ENCODE peak calls at places on chromosomes 13 and 19, in ten cellular contexts. One of them, this sample, is unnamed.
A peak's percentile ranks its signal among the peaks of the same experiment; 100 is the strongest.

GRCh38 chr13:102901615-102902305 is 55.9 kb downstream of the ERCC5 start:
- DNase-seq in NCI-H2081 treated with DMSO at 0.1 percent for 48 hours: no peak
- DNase-seq in kidney tubule cell: peak; percentile 84
- DNase-seq in breast epithelium: no peak
- DNase-seq in H54: no peak
- DNase-seq in dorsolateral prefrontal cortex: peak; percentile 36
- DNase-seq in stimulated activated CD4-positive, alpha-beta T cell treated with anti-CD3 and anti-CD28 coated beads, Interleukin-4, amount 100 ng/mL, for 48 hours: no peak
- DNase-seq in activated naive CD8-positive, alpha-beta T cell treated with anti-CD3 and anti-CD28 coated beads, Interleukin-2, amount 10 ng/mL, durations not matched to agents 7 days and 5 days: no peak
- DNase-seq in AG08395: no peak
- DNase-seq in AG09309: no peak
- DNase-seq in this sample: peak; percentile 5

GRCh38 chr13:111183959-111184684 is 69.0 kb downstream of the ARHGEF7 start:
- DNase-seq in NCI-H2081 treated with DMSO at 0.1 percent for 48 hours: no peak
- DNase-seq in kidney tubule cell: no peak
- DNase-seq in breast epithelium: no peak
- DNase-seq in H54: no peak
- DNase-seq in dorsolateral prefrontal cortex: peak; percentile 48
- DNase-seq in stimulated activated CD4-positive, alpha-beta T cell treated with anti-CD3 and anti-CD28 coated beads, Interleukin-4, amount 100 ng/mL, for 48 hours: no peak
- DNase-seq in activated naive CD8-positive, alpha-beta T cell treated with anti-CD3 and anti-CD28 coated beads, Interleukin-2, amount 10 ng/mL, durations not matched to agents 7 days and 5 days: no peak
- DNase-seq in AG08395: no peak
- DNase-seq in AG09309: no peak
- DNase-seq in this sample: no peak

GRCh38 chr13:47964863-47965262 is 36.2 kb downstream of the SUCLA2 start:
- DNase-seq in NCI-H2081 treated with DMSO at 0.1 percent for 48 hours: no peak
- DNase-seq in kidney tubule cell: no peak
- DNase-seq in breast epithelium: no peak
- DNase-seq in H54: no peak
- DNase-seq in dorsolateral prefrontal cortex: no peak
- DNase-seq in stimulated activated CD4-positive, alpha-beta T cell treated with anti-CD3 and anti-CD28 coated beads, Interleukin-4, amount 100 ng/mL, for 48 hours: no peak
- DNase-seq in activated naive CD8-positive, alpha-beta T cell treated with anti-CD3 and anti-CD28 coated beads, Interleukin-2, amount 10 ng/mL, durations not matched to agents 7 days and 5 days: no peak
- DNase-seq in AG08395: no peak
- DNase-seq in AG09309: no peak
- DNase-seq in this sample: no peak

GRCh38 chr13:85828094-85828684 is 29.0 kb upstream of the SLITRK6 start:
- DNase-seq in NCI-H2081 treated with DMSO at 0.1 percent for 48 hours: no peak
- DNase-seq in kidney tubule cell: peak; percentile 23
- DNase-seq in breast epithelium: no peak
- DNase-seq in H54: no peak
- DNase-seq in dorsolateral prefrontal cortex: no peak
- DNase-seq in stimulated activated CD4-positive, alpha-beta T cell treated with anti-CD3 and anti-CD28 coated beads, Interleukin-4, amount 100 ng/mL, for 48 hours: no peak
- DNase-seq in activated naive CD8-positive, alpha-beta T cell treated with anti-CD3 and anti-CD28 coated beads, Interleukin-2, amount 10 ng/mL, durations not matched to agents 7 days and 5 days: no peak
- DNase-seq in AG08395: peak; percentile 3
- DNase-seq in AG09309: no peak
- DNase-seq in this sample: peak; percentile 43

GRCh38 chr19:55703790-55704215 is 28.8 kb downstream of the EPN1 start:
- DNase-seq in NCI-H2081 treated with DMSO at 0.1 percent for 48 hours: no peak
- DNase-seq in kidney tubule cell: peak; percentile 36
- DNase-seq in breast epithelium: no peak
- DNase-seq in H54: peak; percentile 67
- DNase-seq in dorsolateral prefrontal cortex: no peak
- DNase-seq in stimulated activated CD4-positive, alpha-beta T cell treated with anti-CD3 and anti-CD28 coated beads, Interleukin-4, amount 100 ng/mL, for 48 hours: peak; percentile 32
- DNase-seq in activated naive CD8-positive, alpha-beta T cell treated with anti-CD3 and anti-CD28 coated beads, Interleukin-2, amount 10 ng/mL, durations not matched to agents 7 days and 5 days: peak; percentile 70
- DNase-seq in AG08395: peak; percentile 47
- DNase-seq in AG09309: no peak
- DNase-seq in this sample: no peak

GRCh38 chr13:36001561-36001960 is 129.6 kb downstream of the DCLK1 start:
- DNase-seq in NCI-H2081 treated with DMSO at 0.1 percent for 48 hours: no peak
- DNase-seq in kidney tubule cell: no peak
- DNase-seq in breast epithelium: no peak
- DNase-seq in H54: no peak
- DNase-seq in dorsolateral prefrontal cortex: no peak
- DNase-seq in stimulated activated CD4-positive, alpha-beta T cell treated with anti-CD3 and anti-CD28 coated beads, Interleukin-4, amount 100 ng/mL, for 48 hours: no peak
- DNase-seq in activated naive CD8-positive, alpha-beta T cell treated with anti-CD3 and anti-CD28 coated beads, Interleukin-2, amount 10 ng/mL, durations not matched to agents 7 days and 5 days: no peak
- DNase-seq in AG08395: no peak
- DNase-seq in AG09309: no peak
- DNase-seq in this sample: no peak

GRCh38 chr19:1129535-1129934 is 25.7 kb downstream of the GPX4 start:
- DNase-seq in NCI-H2081 treated with DMSO at 0.1 percent for 48 hours: no peak
- DNase-seq in kidney tubule cell: no peak
- DNase-seq in breast epithelium: no peak
- DNase-seq in H54: no peak
- DNase-seq in dorsolateral prefrontal cortex: no peak
- DNase-seq in stimulated activated CD4-positive, alpha-beta T cell treated with anti-CD3 and anti-CD28 coated beads, Interleukin-4, amount 100 ng/mL, for 48 hours: no peak
- DNase-seq in activated naive CD8-positive, alpha-beta T cell treated with anti-CD3 and anti-CD28 coated beads, Interleukin-2, amount 10 ng/mL, durations not matched to agents 7 days and 5 days: no peak
- DNase-seq in AG08395: no peak
- DNase-seq in AG09309: no peak
- DNase-seq in this sample: no peak

GRCh38 chr19:58398545-58398944 is 3.1 kb downstream of the RNF225 start:
- DNase-seq in NCI-H2081 treated with DMSO at 0.1 percent for 48 hours: no peak
- DNase-seq in kidney tubule cell: no peak
- DNase-seq in breast epithelium: no peak
- DNase-seq in H54: no peak
- DNase-seq in dorsolateral prefrontal cortex: no peak
- DNase-seq in stimulated activated CD4-positive, alpha-beta T cell treated with anti-CD3 and anti-CD28 coated beads, Interleukin-4, amount 100 ng/mL, for 48 hours: no peak
- DNase-seq in activated naive CD8-positive, alpha-beta T cell treated with anti-CD3 and anti-CD28 coated beads, Interleukin-2, amount 10 ng/mL, durations not matched to agents 7 days and 5 days: no peak
- DNase-seq in AG08395: no peak
- DNase-seq in AG09309: no peak
- DNase-seq in this sample: no peak

GRCh38 chr13:113948034-113948742 is 25.7 kb downstream of the C13orf46 start:
- DNase-seq in NCI-H2081 treated with DMSO at 0.1 percent for 48 hours: no peak
- DNase-seq in kidney tubule cell: no peak
- DNase-seq in breast epithelium: no peak
- DNase-seq in H54: no peak
- DNase-seq in dorsolateral prefrontal cortex: no peak
- DNase-seq in stimulated activated CD4-positive, alpha-beta T cell treated with anti-CD3 and anti-CD28 coated beads, Interleukin-4, amount 100 ng/mL, for 48 hours: no peak
- DNase-seq in activated naive CD8-positive, alpha-beta T cell treated with anti-CD3 and anti-CD28 coated beads, Interleukin-2, amount 10 ng/mL, durations not matched to agents 7 days and 5 days: no peak
- DNase-seq in AG08395: peak; percentile 25
- DNase-seq in AG09309: no peak
- DNase-seq in this sample: no peak

GRCh38 chr13:110485604-110486003 is 75.9 kb downstream of the RAB20 start:
- DNase-seq in NCI-H2081 treated with DMSO at 0.1 percent for 48 hours: no peak
- DNase-seq in kidney tubule cell: peak; percentile 75
- DNase-seq in breast epithelium: no peak
- DNase-seq in H54: peak; percentile 40
- DNase-seq in dorsolateral prefrontal cortex: no peak
- DNase-seq in stimulated activated CD4-positive, alpha-beta T cell treated with anti-CD3 and anti-CD28 coated beads, Interleukin-4, amount 100 ng/mL, for 48 hours: no peak
- DNase-seq in activated naive CD8-positive, alpha-beta T cell treated with anti-CD3 and anti-CD28 coated beads, Interleukin-2, amount 10 ng/mL, durations not matched to agents 7 days and 5 days: no peak
- DNase-seq in AG08395: no peak
- DNase-seq in AG09309: no peak
- DNase-seq in this sample: no peak

GRCh38 chr19:2625434-2625833 is 77.1 kb downstream of the GNG7 start:
- DNase-seq in NCI-H2081 treated with DMSO at 0.1 percent for 48 hours: no peak
- DNase-seq in kidney tubule cell: peak; percentile 43
- DNase-seq in breast epithelium: no peak
- DNase-seq in H54: no peak
- DNase-seq in dorsolateral prefrontal cortex: no peak
- DNase-seq in stimulated activated CD4-positive, alpha-beta T cell treated with anti-CD3 and anti-CD28 coated beads, Interleukin-4, amount 100 ng/mL, for 48 hours: no peak
- DNase-seq in activated naive CD8-positive, alpha-beta T cell treated with anti-CD3 and anti-CD28 coated beads, Interleukin-2, amount 10 ng/mL, durations not matched to agents 7 days and 5 days: no peak
- DNase-seq in AG08395: no peak
- DNase-seq in AG09309: no peak
- DNase-seq in this sample: no peak

GRCh38 chr19:39996218-39996810 is 546 bp upstream of the ZNF546 start:
- DNase-seq in NCI-H2081 treated with DMSO at 0.1 percent for 48 hours: no peak
- DNase-seq in kidney tubule cell: peak; percentile 68
- DNase-seq in breast epithelium: no peak
- DNase-seq in H54: peak; percentile 33
- DNase-seq in dorsolateral prefrontal cortex: no peak
- DNase-seq in stimulated activated CD4-positive, alpha-beta T cell treated with anti-CD3 and anti-CD28 coated beads, Interleukin-4, amount 100 ng/mL, for 48 hours: peak; percentile 42
- DNase-seq in activated naive CD8-positive, alpha-beta T cell treated with anti-CD3 and anti-CD28 coated beads, Interleukin-2, amount 10 ng/mL, durations not matched to agents 7 days and 5 days: no peak
- DNase-seq in AG08395: peak; percentile 59
- DNase-seq in AG09309: no peak
- DNase-seq in this sample: peak; percentile 49

GRCh38 chr19:34788074-34788473 is 15.1 kb upstream of the ZNF599 start:
- DNase-seq in NCI-H2081 treated with DMSO at 0.1 percent for 48 hours: no peak
- DNase-seq in kidney tubule cell: no peak
- DNase-seq in breast epithelium: no peak
- DNase-seq in H54: no peak
- DNase-seq in dorsolateral prefrontal cortex: no peak
- DNase-seq in stimulated activated CD4-positive, alpha-beta T cell treated with anti-CD3 and anti-CD28 coated beads, Interleukin-4, amount 100 ng/mL, for 48 hours: no peak
- DNase-seq in activated naive CD8-positive, alpha-beta T cell treated with anti-CD3 and anti-CD28 coated beads, Interleukin-2, amount 10 ng/mL, durations not matched to agents 7 days and 5 days: no peak
- DNase-seq in AG08395: no peak
- DNase-seq in AG09309: no peak
- DNase-seq in this sample: no peak

GRCh38 chr19:18304194-18304495 is 18.7 kb downstream of the LSM4 start:
- DNase-seq in NCI-H2081 treated with DMSO at 0.1 percent for 48 hours: no peak
- DNase-seq in kidney tubule cell: no peak
- DNase-seq in breast epithelium: no peak
- DNase-seq in H54: no peak
- DNase-seq in dorsolateral prefrontal cortex: no peak
- DNase-seq in stimulated activated CD4-positive, alpha-beta T cell treated with anti-CD3 and anti-CD28 coated beads, Interleukin-4, amount 100 ng/mL, for 48 hours: no peak
- DNase-seq in activated naive CD8-positive, alpha-beta T cell treated with anti-CD3 and anti-CD28 coated beads, Interleukin-2, amount 10 ng/mL, durations not matched to agents 7 days and 5 days: peak; percentile 60
- DNase-seq in AG08395: no peak
- DNase-seq in AG09309: no peak
- DNase-seq in this sample: no peak

GRCh38 chr13:38636756-38637155 is 50.1 kb upstream of the FREM2 start:
- DNase-seq in NCI-H2081 treated with DMSO at 0.1 percent for 48 hours: no peak
- DNase-seq in kidney tubule cell: peak; percentile 69
- DNase-seq in breast epithelium: no peak
- DNase-seq in H54: no peak
- DNase-seq in dorsolateral prefrontal cortex: no peak
- DNase-seq in stimulated activated CD4-positive, alpha-beta T cell treated with anti-CD3 and anti-CD28 coated beads, Interleukin-4, amount 100 ng/mL, for 48 hours: no peak
- DNase-seq in activated naive CD8-positive, alpha-beta T cell treated with anti-CD3 and anti-CD28 coated beads, Interleukin-2, amount 10 ng/mL, durations not matched to agents 7 days and 5 days: no peak
- DNase-seq in AG08395: no peak
- DNase-seq in AG09309: no peak
- DNase-seq in this sample: no peak

GRCh38 chr13:107824636-107825035 is 390.7 kb downstream of the LIG4 start:
- DNase-seq in NCI-H2081 treated with DMSO at 0.1 percent for 48 hours: no peak
- DNase-seq in kidney tubule cell: peak; percentile 56
- DNase-seq in breast epithelium: no peak
- DNase-seq in H54: no peak
- DNase-seq in dorsolateral prefrontal cortex: no peak
- DNase-seq in stimulated activated CD4-positive, alpha-beta T cell treated with anti-CD3 and anti-CD28 coated beads, Interleukin-4, amount 100 ng/mL, for 48 hours: no peak
- DNase-seq in activated naive CD8-positive, alpha-beta T cell treated with anti-CD3 and anti-CD28 coated beads, Interleukin-2, amount 10 ng/mL, durations not matched to agents 7 days and 5 days: no peak
- DNase-seq in AG08395: no peak
- DNase-seq in AG09309: no peak
- DNase-seq in this sample: no peak

GRCh38 chr19:38686530-38686888 is 39.1 kb downstream of the ACTN4 start:
- DNase-seq in NCI-H2081 treated with DMSO at 0.1 percent for 48 hours: no peak
- DNase-seq in kidney tubule cell: no peak
- DNase-seq in breast epithelium: no peak
- DNase-seq in H54: no peak
- DNase-seq in dorsolateral prefrontal cortex: no peak
- DNase-seq in stimulated activated CD4-positive, alpha-beta T cell treated with anti-CD3 and anti-CD28 coated beads, Interleukin-4, amount 100 ng/mL, for 48 hours: peak; percentile 26
- DNase-seq in activated naive CD8-positive, alpha-beta T cell treated with anti-CD3 and anti-CD28 coated beads, Interleukin-2, amount 10 ng/mL, durations not matched to agents 7 days and 5 days: peak; percentile 50
- DNase-seq in AG08395: no peak
- DNase-seq in AG09309: no peak
- DNase-seq in this sample: no peak

GRCh38 chr13:25380082-25380481 is 8.3 kb downstream of the ATP8A2 start:
- DNase-seq in NCI-H2081 treated with DMSO at 0.1 percent for 48 hours: no peak
- DNase-seq in kidney tubule cell: no peak
- DNase-seq in breast epithelium: no peak
- DNase-seq in H54: no peak
- DNase-seq in dorsolateral prefrontal cortex: no peak
- DNase-seq in stimulated activated CD4-positive, alpha-beta T cell treated with anti-CD3 and anti-CD28 coated beads, Interleukin-4, amount 100 ng/mL, for 48 hours: no peak
- DNase-seq in activated naive CD8-positive, alpha-beta T cell treated with anti-CD3 and anti-CD28 coated beads, Interleukin-2, amount 10 ng/mL, durations not matched to agents 7 days and 5 days: no peak
- DNase-seq in AG08395: no peak
- DNase-seq in AG09309: no peak
- DNase-seq in this sample: no peak

GRCh38 chr13:55244991-55245644 is 1895.6 kb upstream of the PRR20A start:
- DNase-seq in NCI-H2081 treated with DMSO at 0.1 percent for 48 hours: no peak
- DNase-seq in kidney tubule cell: peak; percentile 1
- DNase-seq in breast epithelium: no peak
- DNase-seq in H54: no peak
- DNase-seq in dorsolateral prefrontal cortex: no peak
- DNase-seq in stimulated activated CD4-positive, alpha-beta T cell treated with anti-CD3 and anti-CD28 coated beads, Interleukin-4, amount 100 ng/mL, for 48 hours: no peak
- DNase-seq in activated naive CD8-positive, alpha-beta T cell treated with anti-CD3 and anti-CD28 coated beads, Interleukin-2, amount 10 ng/mL, durations not matched to agents 7 days and 5 days: no peak
- DNase-seq in AG08395: no peak
- DNase-seq in AG09309: no peak
- DNase-seq in this sample: no peak

GRCh38 chr13:79385694-79386093 is 20.4 kb downstream of the RBM26 start:
- DNase-seq in NCI-H2081 treated with DMSO at 0.1 percent for 48 hours: no peak
- DNase-seq in kidney tubule cell: peak; percentile 53
- DNase-seq in breast epithelium: no peak
- DNase-seq in H54: no peak
- DNase-seq in dorsolateral prefrontal cortex: no peak
- DNase-seq in stimulated activated CD4-positive, alpha-beta T cell treated with anti-CD3 and anti-CD28 coated beads, Interleukin-4, amount 100 ng/mL, for 48 hours: peak; percentile 25
- DNase-seq in activated naive CD8-positive, alpha-beta T cell treated with anti-CD3 and anti-CD28 coated beads, Interleukin-2, amount 10 ng/mL, durations not matched to agents 7 days and 5 days: no peak
- DNase-seq in AG08395: no peak
- DNase-seq in AG09309: no peak
- DNase-seq in this sample: peak; percentile 14

GRCh38 chr13:77565635-77566034 is 30.1 kb downstream of the SCEL start:
- DNase-seq in NCI-H2081 treated with DMSO at 0.1 percent for 48 hours: no peak
- DNase-seq in kidney tubule cell: peak; percentile 55
- DNase-seq in breast epithelium: no peak
- DNase-seq in H54: no peak
- DNase-seq in dorsolateral prefrontal cortex: no peak
- DNase-seq in stimulated activated CD4-positive, alpha-beta T cell treated with anti-CD3 and anti-CD28 coated beads, Interleukin-4, amount 100 ng/mL, for 48 hours: no peak
- DNase-seq in activated naive CD8-positive, alpha-beta T cell treated with anti-CD3 and anti-CD28 coated beads, Interleukin-2, amount 10 ng/mL, durations not matched to agents 7 days and 5 days: no peak
- DNase-seq in AG08395: peak; percentile 18
- DNase-seq in AG09309: no peak
- DNase-seq in this sample: peak; percentile 66

GRCh38 chr19:16896098-16896912 is 7.5 kb downstream of the F2RL3 start:
- DNase-seq in NCI-H2081 treated with DMSO at 0.1 percent for 48 hours: no peak
- DNase-seq in kidney tubule cell: no peak
- DNase-seq in breast epithelium: no peak
- DNase-seq in H54: no peak
- DNase-seq in dorsolateral prefrontal cortex: no peak
- DNase-seq in stimulated activated CD4-positive, alpha-beta T cell treated with anti-CD3 and anti-CD28 coated beads, Interleukin-4, amount 100 ng/mL, for 48 hours: no peak
- DNase-seq in activated naive CD8-positive, alpha-beta T cell treated with anti-CD3 and anti-CD28 coated beads, Interleukin-2, amount 10 ng/mL, durations not matched to agents 7 days and 5 days: peak; percentile 57
- DNase-seq in AG08395: no peak
- DNase-seq in AG09309: no peak
- DNase-seq in this sample: no peak

GRCh38 chr13:109355875-109356428 is 430.4 kb downstream of the IRS2 start:
- DNase-seq in NCI-H2081 treated with DMSO at 0.1 percent for 48 hours: peak; percentile 40
- DNase-seq in kidney tubule cell: no peak
- DNase-seq in breast epithelium: no peak
- DNase-seq in H54: no peak
- DNase-seq in dorsolateral prefrontal cortex: no peak
- DNase-seq in stimulated activated CD4-positive, alpha-beta T cell treated with anti-CD3 and anti-CD28 coated beads, Interleukin-4, amount 100 ng/mL, for 48 hours: no peak
- DNase-seq in activated naive CD8-positive, alpha-beta T cell treated with anti-CD3 and anti-CD28 coated beads, Interleukin-2, amount 10 ng/mL, durations not matched to agents 7 days and 5 days: no peak
- DNase-seq in AG08395: no peak
- DNase-seq in AG09309: no peak
- DNase-seq in this sample: no peak

GRCh38 chr13:50149932-50150331 is 134.7 kb downstream of the KCNRG start:
- DNase-seq in NCI-H2081 treated with DMSO at 0.1 percent for 48 hours: no peak
- DNase-seq in kidney tubule cell: no peak
- DNase-seq in breast epithelium: no peak
- DNase-seq in H54: no peak
- DNase-seq in dorsolateral prefrontal cortex: no peak
- DNase-seq in stimulated activated CD4-positive, alpha-beta T cell treated with anti-CD3 and anti-CD28 coated beads, Interleukin-4, amount 100 ng/mL, for 48 hours: no peak
- DNase-seq in activated naive CD8-positive, alpha-beta T cell treated with anti-CD3 and anti-CD28 coated beads, Interleukin-2, amount 10 ng/mL, durations not matched to agents 7 days and 5 days: no peak
- DNase-seq in AG08395: no peak
- DNase-seq in AG09309: no peak
- DNase-seq in this sample: no peak

GRCh38 chr19:33684550-33685303 is 63.0 kb downstream of the CHST8 start:
- DNase-seq in NCI-H2081 treated with DMSO at 0.1 percent for 48 hours: no peak
- DNase-seq in kidney tubule cell: no peak
- DNase-seq in breast epithelium: no peak
- DNase-seq in H54: no peak
- DNase-seq in dorsolateral prefrontal cortex: no peak
- DNase-seq in stimulated activated CD4-positive, alpha-beta T cell treated with anti-CD3 and anti-CD28 coated beads, Interleukin-4, amount 100 ng/mL, for 48 hours: no peak
- DNase-seq in activated naive CD8-positive, alpha-beta T cell treated with anti-CD3 and anti-CD28 coated beads, Interleukin-2, amount 10 ng/mL, durations not matched to agents 7 days and 5 days: peak; percentile 13
- DNase-seq in AG08395: no peak
- DNase-seq in AG09309: no peak
- DNase-seq in this sample: no peak

GRCh38 chr13:102323012-102323411 is 78.8 kb downstream of the FGF14 start:
- DNase-seq in NCI-H2081 treated with DMSO at 0.1 percent for 48 hours: no peak
- DNase-seq in kidney tubule cell: no peak
- DNase-seq in breast epithelium: no peak
- DNase-seq in H54: no peak
- DNase-seq in dorsolateral prefrontal cortex: no peak
- DNase-seq in stimulated activated CD4-positive, alpha-beta T cell treated with anti-CD3 and anti-CD28 coated beads, Interleukin-4, amount 100 ng/mL, for 48 hours: no peak
- DNase-seq in activated naive CD8-positive, alpha-beta T cell treated with anti-CD3 and anti-CD28 coated beads, Interleukin-2, amount 10 ng/mL, durations not matched to agents 7 days and 5 days: no peak
- DNase-seq in AG08395: no peak
- DNase-seq in AG09309: no peak
- DNase-seq in this sample: no peak

GRCh38 chr19:7953060-7953459 is 9.6 kb upstream of the TIMM44 start:
- DNase-seq in NCI-H2081 treated with DMSO at 0.1 percent for 48 hours: no peak
- DNase-seq in kidney tubule cell: peak; percentile 60
- DNase-seq in breast epithelium: no peak
- DNase-seq in H54: no peak
- DNase-seq in dorsolateral prefrontal cortex: no peak
- DNase-seq in stimulated activated CD4-positive, alpha-beta T cell treated with anti-CD3 and anti-CD28 coated beads, Interleukin-4, amount 100 ng/mL, for 48 hours: no peak
- DNase-seq in activated naive CD8-positive, alpha-beta T cell treated with anti-CD3 and anti-CD28 coated beads, Interleukin-2, amount 10 ng/mL, durations not matched to agents 7 days and 5 days: no peak
- DNase-seq in AG08395: peak; percentile 37
- DNase-seq in AG09309: no peak
- DNase-seq in this sample: peak; percentile 48

GRCh38 chr19:21586341-21587116 is 81.1 kb downstream of the ZNF429 start:
- DNase-seq in NCI-H2081 treated with DMSO at 0.1 percent for 48 hours: no peak
- DNase-seq in kidney tubule cell: peak; percentile 27
- DNase-seq in breast epithelium: no peak
- DNase-seq in H54: no peak
- DNase-seq in dorsolateral prefrontal cortex: no peak
- DNase-seq in stimulated activated CD4-positive, alpha-beta T cell treated with anti-CD3 and anti-CD28 coated beads, Interleukin-4, amount 100 ng/mL, for 48 hours: no peak
- DNase-seq in activated naive CD8-positive, alpha-beta T cell treated with anti-CD3 and anti-CD28 coated beads, Interleukin-2, amount 10 ng/mL, durations not matched to agents 7 days and 5 days: peak; percentile 55
- DNase-seq in AG08395: no peak
- DNase-seq in AG09309: no peak
- DNase-seq in this sample: no peak

This sample was measured in PC-3.